ENCODE peak calls at places on chromosomes 7 and 10, in five cellular contexts. One of them, this sample, is unnamed.

GRCh38 chr7:5354460-5355279 is 69.0 kb downstream of the TNRC18 start:
- DNase-seq in sigmoid colon: peak; percentile 95
- DNase-seq in hepatocyte: peak; percentile 74
- DNase-seq in kidney epithelial cell: no peak
- DNase-seq in aorta: no peak
- DNase-seq in this sample: no peak

GRCh38 chr7:46664458-46664857 is 743.4 kb upstream of the IGFBP3 start:
- DNase-seq in sigmoid colon: no peak
- DNase-seq in hepatocyte: no peak
- DNase-seq in kidney epithelial cell: no peak
- DNase-seq in aorta: no peak
- DNase-seq in this sample: no peak

GRCh38 chr7:45863715-45864114 is 9.2 kb downstream of the CCDC201 start:
- DNase-seq in sigmoid colon: no peak
- DNase-seq in hepatocyte: no peak
- DNase-seq in kidney epithelial cell: no peak
- DNase-seq in aorta: no peak
- DNase-seq in this sample: no peak

GRCh38 chr10:30058111-30058510 is 1.3 kb downstream of the JCAD start:
- DNase-seq in sigmoid colon: no peak
- DNase-seq in hepatocyte: no peak
- DNase-seq in kidney epithelial cell: no peak
- DNase-seq in aorta: no peak
- DNase-seq in this sample: no peak

GRCh38 chr7:156897673-156898072 is 4.7 kb upstream of the LMBR1 start:
- DNase-seq in sigmoid colon: no peak
- DNase-seq in hepatocyte: no peak
- DNase-seq in kidney epithelial cell: peak; percentile 23
- DNase-seq in aorta: no peak
- DNase-seq in this sample: no peak

GRCh38 chr10:10915215-10915614 is 102.5 kb upstream of the CELF2 start:
- DNase-seq in sigmoid colon: no peak
- DNase-seq in hepatocyte: no peak
- DNase-seq in kidney epithelial cell: no peak
- DNase-seq in aorta: no peak
- DNase-seq in this sample: no peak

GRCh38 chr10:103232772-103233488 is 12.8 kb upstream of the RPEL1 start:
- DNase-seq in sigmoid colon: no peak
- DNase-seq in hepatocyte: no peak
- DNase-seq in kidney epithelial cell: no peak
- DNase-seq in aorta: no peak
- DNase-seq in this sample: no peak

GRCh38 chr10:104479906-104480579 is 126.4 kb downstream of the CFAP58 start:
- DNase-seq in sigmoid colon: no peak
- DNase-seq in hepatocyte: no peak
- DNase-seq in kidney epithelial cell: no peak
- DNase-seq in aorta: no peak
- DNase-seq in this sample: no peak

GRCh38 chr10:129689681-129690080 is 222.6 kb downstream of the MGMT start:
- DNase-seq in sigmoid colon: no peak
- DNase-seq in hepatocyte: no peak
- DNase-seq in kidney epithelial cell: no peak
- DNase-seq in aorta: no peak
- DNase-seq in this sample: no peak

GRCh38 chr7:40527723-40528122 is 392.9 kb downstream of the SUGCT start:
- DNase-seq in sigmoid colon: no peak
- DNase-seq in hepatocyte: no peak
- DNase-seq in kidney epithelial cell: no peak
- DNase-seq in aorta: no peak
- DNase-seq in this sample: no peak

GRCh38 chr10:8575551-8576100 is 521.1 kb downstream of the GATA3 start:
- DNase-seq in sigmoid colon: no peak
- DNase-seq in hepatocyte: no peak
- DNase-seq in kidney epithelial cell: no peak
- DNase-seq in aorta: no peak
- DNase-seq in this sample: no peak

GRCh38 chr7:80772347-80773101 is 134.1 kb downstream of the CD36 start:
- DNase-seq in sigmoid colon: no peak
- DNase-seq in hepatocyte: no peak
- DNase-seq in kidney epithelial cell: no peak
- DNase-seq in aorta: no peak
- DNase-seq in this sample: no peak

GRCh38 chr10:3624367-3624766 is 160.6 kb downstream of the KLF6 start:
- DNase-seq in sigmoid colon: no peak
- DNase-seq in hepatocyte: no peak
- DNase-seq in kidney epithelial cell: no peak
- DNase-seq in aorta: peak; percentile 73
- DNase-seq in this sample: no peak

GRCh38 chr10:1596482-1596881 is 140.8 kb downstream of the ADARB2 start:
- DNase-seq in sigmoid colon: no peak
- DNase-seq in hepatocyte: no peak
- DNase-seq in kidney epithelial cell: no peak
- DNase-seq in aorta: no peak
- DNase-seq in this sample: no peak

GRCh38 chr7:35593896-35594295 is 101.0 kb downstream of the HERPUD2 start:
- DNase-seq in sigmoid colon: no peak
- DNase-seq in hepatocyte: no peak
- DNase-seq in kidney epithelial cell: no peak
- DNase-seq in aorta: no peak
- DNase-seq in this sample: no peak

GRCh38 chr7:93298671-93299070 is 66.5 kb downstream of the VPS50 start:
- DNase-seq in sigmoid colon: no peak
- DNase-seq in hepatocyte: no peak
- DNase-seq in kidney epithelial cell: no peak
- DNase-seq in aorta: no peak
- DNase-seq in this sample: no peak

GRCh38 chr10:90862908-90863514 is 5.2 kb upstream of the HTR7 start:
- DNase-seq in sigmoid colon: no peak
- DNase-seq in hepatocyte: peak; percentile 45
- DNase-seq in kidney epithelial cell: no peak
- DNase-seq in aorta: no peak
- DNase-seq in this sample: no peak

GRCh38 chr10:12634532-12634931 is 285.2 kb downstream of the CAMK1D start:
- DNase-seq in sigmoid colon: no peak
- DNase-seq in hepatocyte: no peak
- DNase-seq in kidney epithelial cell: no peak
- DNase-seq in aorta: no peak
- DNase-seq in this sample: no peak

GRCh38 chr10:127347202-127347959 is 151.0 kb upstream of the INSYN2A start:
- DNase-seq in sigmoid colon: no peak
- DNase-seq in hepatocyte: no peak
- DNase-seq in kidney epithelial cell: no peak
- DNase-seq in aorta: no peak
- DNase-seq in this sample: no peak

DNA sequence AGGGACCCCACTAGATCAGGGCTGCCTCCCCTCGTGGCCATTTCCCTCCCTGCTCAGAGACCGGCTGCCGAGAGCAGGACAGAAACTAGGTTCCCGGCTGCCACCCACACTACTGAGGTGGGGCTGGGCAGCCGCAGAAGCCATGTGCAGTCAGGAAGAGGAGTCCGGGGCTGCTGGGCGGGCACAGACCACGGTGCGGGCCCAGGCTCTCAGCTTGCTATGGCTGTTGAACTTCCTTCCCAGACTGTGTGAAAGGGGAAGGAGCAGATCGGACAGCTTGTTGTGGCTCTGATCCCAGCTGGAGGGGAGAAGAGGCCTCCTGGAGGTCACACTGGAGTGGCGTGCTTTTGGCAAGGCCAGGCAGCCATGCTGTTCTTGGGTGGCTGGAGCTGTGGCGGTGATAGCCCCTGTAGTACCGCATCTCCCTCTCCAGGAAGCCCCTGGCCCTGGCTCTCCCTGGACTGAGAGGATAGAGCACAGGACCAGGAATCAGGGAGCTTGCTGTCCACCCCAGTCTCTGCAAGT is 56.8 kb downstream of the HK1 start:
- DNase-seq in sigmoid colon: peak; percentile 70
- DNase-seq in hepatocyte: no peak
- DNase-seq in kidney epithelial cell: no peak
- DNase-seq in aorta: peak; percentile 81
- DNase-seq in this sample: no peak
- H3K4me3 ChIP-seq in sigmoid colon: no peak overlapping the region
- H3K4me3 ChIP-seq in hepatocyte: no peak overlapping the region
- H3K4me3 ChIP-seq in kidney epithelial cell: no peak overlapping the region
- H3K4me3 ChIP-seq in aorta: no peak overlapping the region
- H3K4me3 ChIP-seq in this sample: no peak overlapping the region

GRCh38 chr10:24465899-24466615 is 257.1 kb downstream of the KIAA1217 start:
- DNase-seq in sigmoid colon: no peak
- DNase-seq in hepatocyte: peak; percentile 83
- DNase-seq in kidney epithelial cell: peak; percentile 93
- DNase-seq in aorta: no peak
- DNase-seq in this sample: peak; percentile 79

GRCh38 chr10:24467605-24468004 is 256.1 kb downstream of the ARHGAP21 start:
- DNase-seq in sigmoid colon: no peak
- DNase-seq in hepatocyte: no peak
- DNase-seq in kidney epithelial cell: no peak
- DNase-seq in aorta: no peak
- DNase-seq in this sample: no peak

GRCh38 chr10:24468281-24468751 is 255.4 kb downstream of the ARHGAP21 start:
- DNase-seq in sigmoid colon: no peak
- DNase-seq in hepatocyte: no peak
- DNase-seq in kidney epithelial cell: no peak
- DNase-seq in aorta: no peak
- DNase-seq in this sample: no peak

GRCh38 chr10:24466616-24466949 is 257.1 kb downstream of the ARHGAP21 start:
- DNase-seq in sigmoid colon: no peak
- DNase-seq in hepatocyte: no peak
- DNase-seq in kidney epithelial cell: no peak
- DNase-seq in aorta: no peak
- DNase-seq in this sample: no peak

GRCh38 chr10:24467094-24467493 is 256.6 kb downstream of the ARHGAP21 start:
- DNase-seq in sigmoid colon: no peak
- DNase-seq in hepatocyte: no peak
- DNase-seq in kidney epithelial cell: no peak
- DNase-seq in aorta: no peak
- DNase-seq in this sample: no peak
- H3K4me3 ChIP-seq in sigmoid colon: no peak overlapping the region
- H3K4me3 ChIP-seq in hepatocyte: peak overlapping the region; percentile 12
- H3K4me3 ChIP-seq in kidney epithelial cell: peak overlapping the region; percentile 52
- H3K4me3 ChIP-seq in aorta: no peak overlapping the region
- H3K4me3 ChIP-seq in this sample: peak overlapping the region; percentile 36

GRCh38 chr10:23368816-23369640 is 24.4 kb upstream of the C10orf67 start:
- DNase-seq in sigmoid colon: no peak
- DNase-seq in hepatocyte: no peak
- DNase-seq in kidney epithelial cell: no peak
- DNase-seq in aorta: no peak
- DNase-seq in this sample: no peak
- H3K4me3 ChIP-seq in sigmoid colon: no peak overlapping the region
- H3K4me3 ChIP-seq in hepatocyte: no peak overlapping the region
- H3K4me3 ChIP-seq in kidney epithelial cell: no peak overlapping the region
- H3K4me3 ChIP-seq in aorta: no peak overlapping the region
- H3K4me3 ChIP-seq in this sample: no peak overlapping the region

GRCh38 chr7:33814958-33815735 is 90.2 kb upstream of the BMPER start:
- DNase-seq in sigmoid colon: no peak
- DNase-seq in hepatocyte: no peak
- DNase-seq in kidney epithelial cell: no peak
- DNase-seq in aorta: no peak
- DNase-seq in this sample: no peak
- H3K4me3 ChIP-seq in sigmoid colon: no peak overlapping the region
- H3K4me3 ChIP-seq in hepatocyte: no peak overlapping the region
- H3K4me3 ChIP-seq in kidney epithelial cell: no peak overlapping the region
- H3K4me3 ChIP-seq in aorta: peak overlapping the region; percentile 64
- H3K4me3 ChIP-seq in this sample: no peak overlapping the region

DNA sequence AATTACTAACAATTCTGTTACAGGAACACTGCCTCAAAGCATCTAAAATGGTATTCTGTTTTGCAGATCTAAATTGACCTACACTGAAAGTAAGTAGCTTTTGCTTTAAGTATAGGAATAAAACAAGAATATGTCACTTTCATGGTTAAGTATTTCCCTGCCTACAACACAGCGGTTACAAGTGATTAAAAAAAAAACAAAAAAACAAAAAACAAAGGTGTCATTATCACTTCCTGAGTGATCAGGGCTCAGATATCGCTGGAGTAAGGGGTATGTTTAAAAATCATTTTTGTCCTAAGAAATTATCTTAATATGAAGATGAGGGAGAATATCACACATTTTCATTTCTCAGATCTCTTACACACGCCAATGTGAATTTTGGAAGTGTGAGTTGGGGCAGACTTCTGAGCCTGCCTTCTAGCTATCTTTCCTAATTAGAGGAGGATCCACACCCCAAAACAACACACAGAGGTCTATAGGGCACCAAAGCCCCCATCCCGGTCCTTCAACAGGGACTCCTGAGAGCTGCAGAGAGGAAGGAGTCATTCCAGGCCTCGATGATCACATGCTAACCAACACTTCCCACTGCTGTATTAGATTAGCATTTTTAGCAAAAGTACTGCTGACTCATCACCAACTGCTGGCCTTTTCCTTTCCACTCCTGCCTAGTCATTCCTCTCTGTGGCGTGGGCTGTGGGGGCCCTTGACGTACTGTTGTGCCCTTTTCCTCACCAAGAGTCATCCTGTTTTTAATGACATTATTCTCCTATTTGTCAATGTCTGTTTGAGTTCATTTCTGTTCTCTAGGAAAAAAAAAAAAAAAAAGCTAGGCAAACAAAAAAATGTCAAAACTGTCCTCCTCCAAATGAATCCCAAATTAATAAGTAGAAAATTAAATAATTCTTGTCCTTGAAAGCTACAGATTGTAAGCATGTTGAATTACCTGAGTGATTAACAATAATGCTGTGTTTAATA is 31.2 kb downstream of the PRTFDC1 start:
- DNase-seq in sigmoid colon: no peak
- DNase-seq in hepatocyte: peak; percentile 57
- DNase-seq in kidney epithelial cell: peak; percentile 85
- DNase-seq in aorta: peak; percentile 81
- DNase-seq in this sample: no peak
- H3K4me3 ChIP-seq in sigmoid colon: no peak overlapping the region
- H3K4me3 ChIP-seq in hepatocyte: no peak overlapping the region
- H3K4me3 ChIP-seq in kidney epithelial cell: no peak overlapping the region
- H3K4me3 ChIP-seq in aorta: no peak overlapping the region
- H3K4me3 ChIP-seq in this sample: no peak overlapping the region

GRCh38 chr10:122197823-122198222 is 73.3 kb upstream of the BTBD16 start:
- DNase-seq in sigmoid colon: no peak
- DNase-seq in hepatocyte: no peak
- DNase-seq in kidney epithelial cell: no peak
- DNase-seq in aorta: no peak
- DNase-seq in this sample: no peak

GRCh38 chr10:122199070-122199469 is 72.0 kb upstream of the BTBD16 start:
- DNase-seq in sigmoid colon: no peak
- DNase-seq in hepatocyte: no peak
- DNase-seq in kidney epithelial cell: no peak
- DNase-seq in aorta: no peak
- DNase-seq in this sample: no peak

GRCh38 chr10:122201401-122201800 is 69.7 kb upstream of the BTBD16 start:
- DNase-seq in sigmoid colon: no peak
- DNase-seq in hepatocyte: no peak
- DNase-seq in kidney epithelial cell: no peak
- DNase-seq in aorta: no peak
- DNase-seq in this sample: no peak

GRCh38 chr10:122198631-122199030 is 72.5 kb upstream of the BTBD16 start:
- DNase-seq in sigmoid colon: no peak
- DNase-seq in hepatocyte: no peak
- DNase-seq in kidney epithelial cell: no peak
- DNase-seq in aorta: no peak
- DNase-seq in this sample: no peak

DNA sequence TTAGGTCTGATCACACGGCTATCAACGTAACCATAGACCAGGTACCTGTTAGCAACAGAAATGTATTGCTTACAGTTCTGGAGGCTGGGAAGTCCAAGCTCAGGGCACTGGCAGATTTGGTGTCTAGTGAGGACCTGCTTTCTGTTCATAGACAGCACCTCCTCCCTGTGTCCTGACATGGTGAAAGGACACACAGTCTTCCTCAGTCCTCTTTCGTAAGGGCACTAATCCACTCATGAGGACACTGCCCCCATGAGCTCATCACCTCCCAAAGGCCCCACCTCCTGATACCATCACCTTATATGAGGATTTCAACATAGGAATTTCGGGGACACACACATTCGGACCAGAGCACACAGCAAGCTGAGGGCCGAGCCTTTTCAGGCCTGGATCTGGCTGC is 71.4 kb upstream of the BTBD16 start:
- DNase-seq in sigmoid colon: no peak
- DNase-seq in hepatocyte: no peak
- DNase-seq in kidney epithelial cell: no peak
- DNase-seq in aorta: no peak
- DNase-seq in this sample: no peak
- H3K4me3 ChIP-seq in sigmoid colon: no peak overlapping the region
- H3K4me3 ChIP-seq in hepatocyte: no peak overlapping the region
- H3K4me3 ChIP-seq in kidney epithelial cell: no peak overlapping the region
- H3K4me3 ChIP-seq in aorta: no peak overlapping the region
- H3K4me3 ChIP-seq in this sample: no peak overlapping the region

This sample was measured in RWPE2.